ENCODE peak calls at places on chromosomes 5 and 9, in five cellular contexts. One of them, this sample, is unnamed.

GRCh38 chr5:663436-664342 is 29.5 kb downstream of the TPPP start:
- DNase-seq in suprapubic skin: peak; percentile 76
- DNase-seq in cardiac muscle cell: no peak
- DNase-seq in foreskin fibroblast: no peak
- DNase-seq in epithelial cell of esophagus: no peak
- DNase-seq in this sample: no peak

GRCh38 chr5:8756498-8757084 is 789.3 kb downstream of the SEMA5A start:
- DNase-seq in suprapubic skin: no peak
- DNase-seq in cardiac muscle cell: peak; percentile 48
- DNase-seq in foreskin fibroblast: peak; percentile 41
- DNase-seq in epithelial cell of esophagus: peak; percentile 60
- DNase-seq in this sample: peak; percentile 14

GRCh38 chr9:114289571-114290481 is 33.1 kb upstream of the ORM1 start:
- DNase-seq in suprapubic skin: peak; percentile 66
- DNase-seq in cardiac muscle cell: no peak
- DNase-seq in foreskin fibroblast: no peak
- DNase-seq in epithelial cell of esophagus: no peak
- DNase-seq in this sample: no peak

GRCh38 chr5:10034008-10034407 is 215.7 kb downstream of the ATPSCKMT start:
- DNase-seq in suprapubic skin: no peak
- DNase-seq in cardiac muscle cell: no peak
- DNase-seq in foreskin fibroblast: no peak
- DNase-seq in epithelial cell of esophagus: no peak
- DNase-seq in this sample: no peak

GRCh38 chr5:22560115-22560514 is 293.0 kb downstream of the CDH12 start:
- DNase-seq in suprapubic skin: no peak
- DNase-seq in cardiac muscle cell: peak; percentile 15
- DNase-seq in foreskin fibroblast: peak; percentile 3
- DNase-seq in epithelial cell of esophagus: peak; percentile 95
- DNase-seq in this sample: no peak

GRCh38 chr9:33623658-33624586 is 99.9 kb downstream of the ANKRD18B start:
- DNase-seq in suprapubic skin: no peak
- DNase-seq in cardiac muscle cell: peak; percentile 79
- DNase-seq in foreskin fibroblast: peak; percentile 44
- DNase-seq in epithelial cell of esophagus: peak; percentile 84
- DNase-seq in this sample: peak; percentile 13

GRCh38 chr5:111159845-111160244 is 64.3 kb upstream of the CAMK4 start:
- DNase-seq in suprapubic skin: no peak
- DNase-seq in cardiac muscle cell: no peak
- DNase-seq in foreskin fibroblast: no peak
- DNase-seq in epithelial cell of esophagus: no peak
- DNase-seq in this sample: no peak

GRCh38 chr5:67494186-67494842 is 297.7 kb upstream of the CD180 start:
- DNase-seq in suprapubic skin: no peak
- DNase-seq in cardiac muscle cell: no peak
- DNase-seq in foreskin fibroblast: no peak
- DNase-seq in epithelial cell of esophagus: peak; percentile 10
- DNase-seq in this sample: no peak

GRCh38 chr9:134218230-134218629 is 53.9 kb upstream of the RNU6ATAC start:
- DNase-seq in suprapubic skin: no peak
- DNase-seq in cardiac muscle cell: no peak
- DNase-seq in foreskin fibroblast: no peak
- DNase-seq in epithelial cell of esophagus: no peak
- DNase-seq in this sample: no peak

GRCh38 chr5:22372376-22372775 is 480.8 kb downstream of the CDH12 start:
- DNase-seq in suprapubic skin: no peak
- DNase-seq in cardiac muscle cell: no peak
- DNase-seq in foreskin fibroblast: peak; percentile 0
- DNase-seq in epithelial cell of esophagus: peak; percentile 68
- DNase-seq in this sample: no peak

GRCh38 chr5:133421394-133421793 is 190.9 kb downstream of the FSTL4 start:
- DNase-seq in suprapubic skin: no peak
- DNase-seq in cardiac muscle cell: peak; percentile 59
- DNase-seq in foreskin fibroblast: no peak
- DNase-seq in epithelial cell of esophagus: peak; percentile 30
- DNase-seq in this sample: no peak

GRCh38 chr5:94746731-94747124 is 128.3 kb downstream of the SLF1 start:
- DNase-seq in suprapubic skin: no peak
- DNase-seq in cardiac muscle cell: peak; percentile 32
- DNase-seq in foreskin fibroblast: no peak
- DNase-seq in epithelial cell of esophagus: no peak
- DNase-seq in this sample: no peak

GRCh38 chr9:114002986-114003740 is 74.9 kb downstream of the AMBP start:
- DNase-seq in suprapubic skin: peak; percentile 74
- DNase-seq in cardiac muscle cell: no peak
- DNase-seq in foreskin fibroblast: no peak
- DNase-seq in epithelial cell of esophagus: no peak
- DNase-seq in this sample: no peak

GRCh38 chr5:57499262-57500050 is 16.8 kb upstream of the ACTBL2 start:
- DNase-seq in suprapubic skin: no peak
- DNase-seq in cardiac muscle cell: peak; percentile 59
- DNase-seq in foreskin fibroblast: peak; percentile 39
- DNase-seq in epithelial cell of esophagus: peak; percentile 81
- DNase-seq in this sample: no peak

GRCh38 chr9:13078164-13078563 is 201.3 kb downstream of the MPDZ start:
- DNase-seq in suprapubic skin: no peak
- DNase-seq in cardiac muscle cell: no peak
- DNase-seq in foreskin fibroblast: no peak
- DNase-seq in epithelial cell of esophagus: peak; percentile 24
- DNase-seq in this sample: no peak

GRCh38 chr5:61735531-61735930 is 403.5 kb downstream of the ZSWIM6 start:
- DNase-seq in suprapubic skin: no peak
- DNase-seq in cardiac muscle cell: no peak
- DNase-seq in foreskin fibroblast: no peak
- DNase-seq in epithelial cell of esophagus: no peak
- DNase-seq in this sample: peak; percentile 11

GRCh38 chr9:122468735-122469134 is 9.0 kb downstream of the OR1J1 start:
- DNase-seq in suprapubic skin: no peak
- DNase-seq in cardiac muscle cell: no peak
- DNase-seq in foreskin fibroblast: peak; percentile 94
- DNase-seq in epithelial cell of esophagus: peak; percentile 24
- DNase-seq in this sample: peak; percentile 84

GRCh38 chr9:37209431-37210386 is 89.3 kb downstream of the ZCCHC7 start:
- DNase-seq in suprapubic skin: no peak
- DNase-seq in cardiac muscle cell: peak; percentile 12
- DNase-seq in foreskin fibroblast: no peak
- DNase-seq in epithelial cell of esophagus: peak; percentile 9
- DNase-seq in this sample: no peak

GRCh38 chr9:122445155-122445749 is 32.5 kb downstream of the OR1J1 start:
- DNase-seq in suprapubic skin: no peak
- DNase-seq in cardiac muscle cell: no peak
- DNase-seq in foreskin fibroblast: peak; percentile 92
- DNase-seq in epithelial cell of esophagus: no peak
- DNase-seq in this sample: peak; percentile 85

GRCh38 chr5:61869333-61869732 is 436.7 kb upstream of the KIF2A start:
- DNase-seq in suprapubic skin: no peak
- DNase-seq in cardiac muscle cell: no peak
- DNase-seq in foreskin fibroblast: no peak
- DNase-seq in epithelial cell of esophagus: no peak
- DNase-seq in this sample: no peak

GRCh38 chr9:129138476-129139232 is 27.4 kb downstream of the PTPA start:
- DNase-seq in suprapubic skin: no peak
- DNase-seq in cardiac muscle cell: peak; percentile 52
- DNase-seq in foreskin fibroblast: peak; percentile 57
- DNase-seq in epithelial cell of esophagus: no peak
- DNase-seq in this sample: peak; percentile 42

GRCh38 chr5:9653811-9654210 is 23.7 kb upstream of the TAS2R1 start:
- DNase-seq in suprapubic skin: no peak
- DNase-seq in cardiac muscle cell: peak; percentile 78
- DNase-seq in foreskin fibroblast: peak; percentile 87
- DNase-seq in epithelial cell of esophagus: peak; percentile 86
- DNase-seq in this sample: peak; percentile 73

GRCh38 chr5:92665506-92665905 is 915.5 kb downstream of the NR2F1-AS1 start:
- DNase-seq in suprapubic skin: no peak
- DNase-seq in cardiac muscle cell: no peak
- DNase-seq in foreskin fibroblast: no peak
- DNase-seq in epithelial cell of esophagus: no peak
- DNase-seq in this sample: no peak

GRCh38 chr5:180116077-180116375 is 44.5 kb upstream of the RNF130 start:
- DNase-seq in suprapubic skin: peak; percentile 68
- DNase-seq in cardiac muscle cell: no peak
- DNase-seq in foreskin fibroblast: no peak
- DNase-seq in epithelial cell of esophagus: no peak
- DNase-seq in this sample: no peak

GRCh38 chr9:21465859-21466518 is 16.1 kb downstream of the IFNE start:
- DNase-seq in suprapubic skin: no peak
- DNase-seq in cardiac muscle cell: peak; percentile 64
- DNase-seq in foreskin fibroblast: peak; percentile 39
- DNase-seq in epithelial cell of esophagus: peak; percentile 46
- DNase-seq in this sample: peak; percentile 32

GRCh38 chr5:158013939-158014338 is 155.0 kb upstream of the CLINT1 start:
- DNase-seq in suprapubic skin: no peak
- DNase-seq in cardiac muscle cell: peak; percentile 58
- DNase-seq in foreskin fibroblast: no peak
- DNase-seq in epithelial cell of esophagus: peak; percentile 64
- DNase-seq in this sample: no peak

GRCh38 chr5:83331842-83332241 is 139.7 kb upstream of the VCAN start:
- DNase-seq in suprapubic skin: no peak
- DNase-seq in cardiac muscle cell: no peak
- DNase-seq in foreskin fibroblast: peak; percentile 64
- DNase-seq in epithelial cell of esophagus: peak; percentile 18
- DNase-seq in this sample: peak; percentile 29

GRCh38 chr9:120212153-120212852 is 367.7 kb downstream of the CDK5RAP2 start:
- DNase-seq in suprapubic skin: no peak
- DNase-seq in cardiac muscle cell: no peak
- DNase-seq in foreskin fibroblast: no peak
- DNase-seq in epithelial cell of esophagus: no peak
- DNase-seq in this sample: no peak

GRCh38 chr5:68343421-68343826 is 127.9 kb downstream of the PIK3R1 start:
- DNase-seq in suprapubic skin: no peak
- DNase-seq in cardiac muscle cell: no peak
- DNase-seq in foreskin fibroblast: peak; percentile 81
- DNase-seq in epithelial cell of esophagus: peak; percentile 93
- DNase-seq in this sample: no peak

GRCh38 chr5:150196514-150196913 is 6.7 kb downstream of the SLC6A7 start:
- DNase-seq in suprapubic skin: no peak
- DNase-seq in cardiac muscle cell: no peak
- DNase-seq in foreskin fibroblast: no peak
- DNase-seq in epithelial cell of esophagus: no peak
- DNase-seq in this sample: no peak

GRCh38 chr5:172678902-172679301 is 37.8 kb downstream of the NEURL1B start:
- DNase-seq in suprapubic skin: no peak
- DNase-seq in cardiac muscle cell: peak; percentile 84
- DNase-seq in foreskin fibroblast: no peak
- DNase-seq in epithelial cell of esophagus: no peak
- DNase-seq in this sample: no peak

GRCh38 chr9:133715295-133715865 is 22.8 kb downstream of the SARDH start:
- DNase-seq in suprapubic skin: no peak
- DNase-seq in cardiac muscle cell: no peak
- DNase-seq in foreskin fibroblast: no peak
- DNase-seq in epithelial cell of esophagus: no peak
- DNase-seq in this sample: no peak

GRCh38 chr5:74622122-74622521 is 18.4 kb downstream of the ENC1 start:
- DNase-seq in suprapubic skin: no peak
- DNase-seq in cardiac muscle cell: no peak
- DNase-seq in foreskin fibroblast: no peak
- DNase-seq in epithelial cell of esophagus: peak; percentile 63
- DNase-seq in this sample: no peak

GRCh38 chr5:1141827-1142226 is 30.0 kb upstream of the SLC12A7 start:
- DNase-seq in suprapubic skin: no peak
- DNase-seq in cardiac muscle cell: no peak
- DNase-seq in foreskin fibroblast: no peak
- DNase-seq in epithelial cell of esophagus: no peak
- DNase-seq in this sample: no peak

GRCh38 chr5:14929293-14930065 is 57.9 kb upstream of the ANKH start:
- DNase-seq in suprapubic skin: no peak
- DNase-seq in cardiac muscle cell: no peak
- DNase-seq in foreskin fibroblast: no peak
- DNase-seq in epithelial cell of esophagus: no peak
- DNase-seq in this sample: no peak

GRCh38 chr5:141479776-141480175 is 4.0 kb downstream of the PCDHGC3 start:
- DNase-seq in suprapubic skin: no peak
- DNase-seq in cardiac muscle cell: no peak
- DNase-seq in foreskin fibroblast: no peak
- DNase-seq in epithelial cell of esophagus: no peak
- DNase-seq in this sample: no peak
- H3K4me3 ChIP-seq in suprapubic skin: peak overlapping the region; percentile 80
- H3K4me3 ChIP-seq in cardiac muscle cell: no peak overlapping the region
- H3K4me3 ChIP-seq in foreskin fibroblast: peak overlapping the region; percentile 99
- H3K4me3 ChIP-seq in epithelial cell of esophagus: no peak overlapping the region
- H3K4me3 ChIP-seq in this sample: no peak overlapping the region

DNA sequence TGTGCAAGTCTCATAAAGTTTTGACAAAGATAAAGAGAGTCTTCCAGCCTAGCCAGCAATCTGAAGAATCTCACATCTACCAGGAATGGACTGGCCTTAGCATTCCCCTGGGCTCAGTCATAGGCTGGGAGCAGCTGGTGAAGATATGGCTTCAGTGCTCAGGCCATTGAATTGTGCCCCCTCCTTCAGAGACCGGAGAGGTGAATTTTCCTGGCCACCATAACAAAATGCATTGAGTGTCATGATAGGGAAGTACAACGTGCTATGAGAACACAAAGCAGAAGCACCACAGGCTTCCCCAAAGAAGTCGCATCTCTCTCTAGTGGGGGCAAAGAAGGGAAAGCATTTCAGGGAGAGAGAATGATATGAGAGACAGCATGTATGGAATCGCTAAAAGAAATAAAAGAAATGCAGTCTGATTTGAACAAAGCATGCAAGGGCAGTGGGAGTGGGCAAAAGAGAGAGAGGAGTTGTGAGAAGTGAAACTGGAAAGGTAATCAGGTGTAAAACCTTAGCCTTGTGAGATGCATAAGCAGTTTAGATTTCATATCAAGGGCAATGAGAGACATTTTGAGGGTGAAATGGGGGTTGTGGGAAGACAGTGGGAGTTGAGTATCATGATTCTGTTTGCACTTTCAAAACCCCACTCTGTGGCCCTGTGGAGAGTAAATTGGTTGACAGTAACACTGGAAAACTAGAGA is 57.1 kb upstream of the NMUR2 start:
- DNase-seq in suprapubic skin: no peak
- DNase-seq in cardiac muscle cell: no peak
- DNase-seq in foreskin fibroblast: no peak
- DNase-seq in epithelial cell of esophagus: peak; percentile 27
- DNase-seq in this sample: no peak
- TF ChIP-seq CTCF in suprapubic skin: no peak
- TF ChIP-seq CTCF in cardiac muscle cell: peak; percentile 48
- TF ChIP-seq CTCF in foreskin fibroblast: no peak
- TF ChIP-seq CTCF in epithelial cell of esophagus: peak; percentile 56
- TF ChIP-seq CTCF in this sample: no peak

GRCh38 chr5:121497176-121497575 is 354.5 kb upstream of the FTMT start:
- DNase-seq in suprapubic skin: no peak
- DNase-seq in cardiac muscle cell: peak; percentile 10
- DNase-seq in foreskin fibroblast: no peak
- DNase-seq in epithelial cell of esophagus: peak; percentile 48
- DNase-seq in this sample: no peak
- H3K4me3 ChIP-seq in suprapubic skin: no peak overlapping the region
- H3K4me3 ChIP-seq in cardiac muscle cell: no peak overlapping the region
- H3K4me3 ChIP-seq in foreskin fibroblast: no peak overlapping the region
- H3K4me3 ChIP-seq in epithelial cell of esophagus: no peak overlapping the region
- H3K4me3 ChIP-seq in this sample: no peak overlapping the region

DNA sequence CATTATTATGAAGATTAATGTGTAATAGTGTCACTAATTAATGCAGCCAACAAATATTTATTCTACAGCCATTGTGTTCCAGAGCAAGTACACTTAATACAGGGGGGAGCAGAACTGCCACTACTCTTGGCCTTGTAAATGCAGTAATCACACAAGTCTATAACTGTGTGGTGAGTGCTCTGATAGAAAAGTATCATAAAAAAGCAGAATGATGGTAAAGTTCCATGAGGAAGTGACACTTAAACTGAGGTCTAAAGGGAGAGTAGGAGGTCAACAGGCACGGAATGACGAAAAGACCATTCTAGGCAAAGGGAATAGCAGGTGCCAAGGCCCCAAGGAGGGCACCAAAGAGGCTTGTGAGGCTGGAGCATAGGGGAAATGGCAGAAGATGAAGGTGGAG is 142.9 kb downstream of the OSTF1 start:
- DNase-seq in suprapubic skin: no peak
- DNase-seq in cardiac muscle cell: no peak
- DNase-seq in foreskin fibroblast: no peak
- DNase-seq in epithelial cell of esophagus: no peak
- DNase-seq in this sample: no peak
- TF ChIP-seq CTCF in suprapubic skin: no peak
- TF ChIP-seq CTCF in cardiac muscle cell: no peak
- TF ChIP-seq CTCF in foreskin fibroblast: no peak
- TF ChIP-seq CTCF in epithelial cell of esophagus: no peak
- TF ChIP-seq CTCF in this sample: no peak

This sample was measured in AG09309.